ENCODE peak calls at places on chromosomes 1 and 21, in six cellular contexts. A, T, C, K, I and O are unnamed samples.

GRCh38 chr1:25096307-25097150 is 135.8 kb downstream of the SYF2 start:
- DNase-seq in A (no peak), T (no peak), C (no peak), K (no peak), I (no peak), O (no peak)

GRCh38 chr21:44842721-44843445 is 25.0 kb upstream of the SUMO3 start:
- DNase-seq in A (no peak), T (no peak), C (no peak), K (no peak), I (no peak), O (no peak)

GRCh38 chr1:54768093-54768492 is 3.8 kb upstream of the PARS2 start:
- DNase-seq in A (no peak), T (no peak), C (no peak), K (no peak), I (no peak), O (no peak)

GRCh38 chr1:47823016-47823843 is 174.0 kb downstream of the TRABD2B start:
- DNase-seq in A (no peak), T (no peak), C (no peak), K (no peak), I (no peak), O (no peak)

GRCh38 chr21:42425603-42425985 is 21.9 kb downstream of the UBASH3A start:
- DNase-seq in A (no peak), T (no peak), C (no peak), K (no peak), I (no peak), O (no peak)

GRCh38 chr1:117685936-117686806 is 80.3 kb downstream of the TENT5C start:
- DNase-seq in A (no peak), T (no peak), C (no peak), K (no peak), I (no peak), O (no peak)

GRCh38 chr1:42003433-42003832 is 84.7 kb upstream of the HIVEP3 start:
- DNase-seq in A (no peak), T (no peak), C (no peak), K (no peak), I (no peak), O (peak)

GRCh38 chr21:29164330-29164942 is 34.0 kb downstream of the MAP3K7CL start:
- DNase-seq in A (peak), T (no peak), C (peak), K (no peak), I (no peak), O (peak)

GRCh38 chr1:166166701-166167394 is at the start of gene FAM78B:
- DNase-seq in A (peak), T (no peak), C (no peak), K (peak), I (peak), O (peak)

GRCh38 chr1:71473331-71473730 is 392.5 kb upstream of the ZRANB2 start:
- DNase-seq in A (no peak), T (no peak), C (no peak), K (no peak), I (no peak), O (no peak)